ENCODE peak calls at places on chromosomes 5 and 9, in four cellular contexts. C, Q, I and R are unnamed samples.

GRCh38 chr9:68560131-68560844 is 19.6 kb upstream of the TMEM252 start:
- DNase-seq in Q (peak), I (peak), C (peak), R (peak)

GRCh38 chr9:83061036-83061435 is 1.9 kb downstream of the RASEF start:
- DNase-seq in I (peak), C (no peak), Q (no peak), R (no peak)

GRCh38 chr9:133534346-133535284 is at the start of gene ADAMTSL2:
- DNase-seq in C (peak), I (peak), Q (no peak), R (no peak)

GRCh38 chr5:54601832-54602231 is 84.3 kb downstream of the SNX18 start:
- DNase-seq in Q (no peak), I (no peak), C (no peak), R (no peak)

GRCh38 chr9:96661711-96662110 is 6.6 kb upstream of the PRXL2C start:
- DNase-seq in C (peak), I (no peak), Q (no peak), R (no peak)

GRCh38 chr9:68500457-68501158 is 40.1 kb downstream of the TMEM252 start:
- DNase-seq in I (no peak), C (no peak), Q (no peak), R (no peak)

GRCh38 chr5:90585337-90585986 is 26.9 kb downstream of the ADGRV1 start:
- DNase-seq in C (no peak), I (no peak), Q (no peak), R (no peak)

GRCh38 chr9:130989891-130990290 is 19.1 kb upstream of the LAMC3 start:
- DNase-seq in Q (no peak), C (no peak), I (no peak), R (no peak)

GRCh38 chr5:66891184-66891925 is 295.2 kb downstream of the MAST4 start:
- DNase-seq in Q (no peak), I (peak), C (peak), R (no peak)

GRCh38 chr9:117906763-117907162 is 202.6 kb downstream of the TLR4 start:
- DNase-seq in C (no peak), Q (no peak), I (no peak), R (no peak)

GRCh38 chr9:19371942-19372341 is 8.1 kb downstream of the RPS6 start:
- DNase-seq in I (no peak), C (peak), Q (no peak), R (no peak)

GRCh38 chr9:98708103-98708932 is 417 bp downstream of the GABBR2 start:
- DNase-seq in C (no peak), Q (no peak), I (no peak), R (no peak)

GRCh38 chr5:137695651-137696428 is 40.0 kb downstream of the KLHL3 start:
- DNase-seq in Q (no peak), C (no peak), I (no peak), R (no peak)

GRCh38 chr5:129135633-129136032 is 41.1 kb downstream of the ISOC1 start:
- DNase-seq in Q (no peak), C (no peak), I (peak), R (no peak)

GRCh38 chr9:130235558-130236435 is 29.8 kb upstream of the HMCN2 start:
- DNase-seq in C (peak), I (peak), Q (no peak), R (peak)

GRCh38 chr5:58710871-58711270 is 128.0 kb downstream of the RAB3C start:
- DNase-seq in I (no peak), C (no peak), Q (no peak), R (no peak)

GRCh38 chr5:40555886-40556285 is 123.8 kb upstream of the PTGER4 start:
- DNase-seq in C (no peak), Q (no peak), I (no peak), R (no peak)

GRCh38 chr9:111301195-111301594 is 28.8 kb downstream of the OR2K2 start:
- DNase-seq in I (peak), Q (no peak), C (peak), R (no peak)

GRCh38 chr5:58469895-58470294 is 10.0 kb upstream of the PLK2 start:
- DNase-seq in C (no peak), Q (no peak), I (no peak), R (no peak)

GRCh38 chr5:168114444-168115017 is 176.9 kb upstream of the WWC1 start:
- DNase-seq in C (peak), I (peak), Q (no peak), R (peak)

GRCh38 chr9:90830051-90830450 is 28.4 kb downstream of the SYK start:
- DNase-seq in Q (no peak), C (no peak), I (no peak), R (no peak)

GRCh38 chr5:137714931-137715330 is 21.0 kb downstream of the KLHL3 start:
- DNase-seq in Q (no peak), I (no peak), C (no peak), R (no peak)

GRCh38 chr5:140642718-140643117 is 3.5 kb downstream of the TMCO6 start:
- DNase-seq in C (peak), Q (no peak), I (no peak), R (no peak)

GRCh38 chr9:33791117-33791516 is 4.2 kb upstream of the PRSS3 start:
- DNase-seq in I (peak), Q (no peak), C (peak), R (no peak)

GRCh38 chr9:71941060-71941568 is 29.7 kb downstream of the C9orf85 start:
- DNase-seq in Q (no peak), I (no peak), C (peak), R (no peak)

GRCh38 chr5:56612353-56612752 is 203.0 kb upstream of the MAP3K1 start:
- DNase-seq in I (no peak), Q (no peak), C (no peak), R (no peak)

GRCh38 chr5:13993926-13994325 is 49.4 kb upstream of the DNAH5 start:
- DNase-seq in Q (no peak), I (no peak), C (no peak), R (no peak)

DNA sequence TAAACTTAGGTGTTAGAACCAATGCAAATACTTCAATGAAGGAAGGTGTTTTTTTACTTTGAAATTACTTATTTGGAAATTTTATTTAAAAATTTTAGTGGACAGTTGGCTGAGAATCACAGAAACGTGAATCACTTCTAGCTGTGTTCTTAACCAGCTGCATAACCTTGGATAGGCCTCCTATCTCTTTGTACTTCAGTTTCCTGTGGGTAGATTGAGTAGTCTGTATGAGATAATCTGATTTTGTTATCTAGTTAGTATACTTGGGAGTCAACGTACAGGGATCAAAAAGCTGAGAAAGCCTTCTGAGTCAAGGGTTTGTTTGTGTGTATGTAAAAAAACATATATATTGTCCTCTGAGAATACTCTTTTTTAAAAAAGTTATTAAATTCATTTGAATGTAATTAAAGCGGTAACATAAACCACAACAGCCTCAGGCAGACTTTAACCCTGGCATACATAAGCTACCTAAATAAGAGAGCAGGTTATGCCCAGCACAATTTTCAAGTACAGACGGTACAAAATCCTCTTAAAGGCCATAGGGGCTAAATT is 38.1 kb upstream of the ZCCHC7 start:
- DNase-seq in C (peak), I (peak), Q (no peak), R (no peak)
- H3K4me3 ChIP-seq in C (no peak), I (no peak), Q (no peak), R (no peak)

DNA sequence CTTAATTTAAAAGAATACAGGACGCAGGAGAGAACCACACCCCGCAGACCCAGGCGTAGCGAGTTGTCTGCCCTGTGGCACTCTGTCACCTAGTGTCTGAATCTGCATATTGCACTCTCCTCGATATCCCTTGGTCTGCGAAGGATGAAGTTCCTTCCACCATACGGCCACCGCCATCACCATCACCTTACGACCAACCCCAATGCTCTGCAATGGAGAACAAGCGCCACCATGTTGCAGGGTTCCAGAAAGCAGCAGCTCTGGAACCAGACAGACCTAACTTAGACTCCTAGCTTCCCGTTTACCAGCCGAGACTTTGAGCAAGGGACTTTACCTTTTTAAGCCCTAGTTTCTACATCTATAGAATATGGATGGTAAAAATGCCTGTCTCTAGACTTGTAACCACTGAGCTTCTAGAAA is 77.4 kb upstream of the DMRT1 start:
- DNase-seq in Q (no peak), C (peak), I (peak), R (peak)
- H3K4me3 ChIP-seq in Q (peak), C (no peak), I (no peak), R (peak)

DNA sequence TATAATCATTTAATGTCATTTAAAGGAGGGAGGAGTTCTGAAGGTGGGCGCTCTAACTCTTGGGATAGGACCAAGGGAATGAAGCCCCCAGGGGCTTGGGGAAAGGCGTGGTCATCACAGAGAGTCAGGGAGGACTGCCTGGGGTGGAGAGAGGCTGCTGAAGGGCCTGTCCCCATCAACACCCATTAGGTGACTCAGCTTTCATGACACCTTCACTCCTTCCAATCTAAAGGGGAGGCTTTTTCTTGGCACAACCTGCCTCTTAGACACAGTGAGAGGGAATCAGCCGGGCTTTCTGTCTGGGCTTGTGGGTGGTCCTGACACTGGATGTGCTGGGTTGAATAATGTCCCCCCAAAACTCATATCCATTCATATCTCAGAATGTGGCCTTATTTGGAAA is 31.4 kb upstream of the ANKRD33B start:
- DNase-seq in Q (no peak), I (no peak), C (no peak), R (no peak)
- H3K4me3 ChIP-seq in Q (no peak), I (no peak), C (no peak), R (no peak)

GRCh38 chr9:113567361-113568080 is 104.0 kb downstream of the RGS3 start:
- DNase-seq in C (no peak), Q (peak), I (no peak), R (no peak)

GRCh38 chr9:113566712-113567071 is 103.2 kb downstream of the RGS3 start:
- DNase-seq in C (no peak), I (no peak), Q (peak), R (peak)

GRCh38 chr9:113564804-113565237 is 101.3 kb downstream of the RGS3 start:
- DNase-seq in I (peak), Q (peak), C (peak), R (peak)

GRCh38 chr9:113568081-113568435 is 104.5 kb downstream of the RGS3 start:
- DNase-seq in Q (peak), C (no peak), I (no peak), R (no peak)

DNA sequence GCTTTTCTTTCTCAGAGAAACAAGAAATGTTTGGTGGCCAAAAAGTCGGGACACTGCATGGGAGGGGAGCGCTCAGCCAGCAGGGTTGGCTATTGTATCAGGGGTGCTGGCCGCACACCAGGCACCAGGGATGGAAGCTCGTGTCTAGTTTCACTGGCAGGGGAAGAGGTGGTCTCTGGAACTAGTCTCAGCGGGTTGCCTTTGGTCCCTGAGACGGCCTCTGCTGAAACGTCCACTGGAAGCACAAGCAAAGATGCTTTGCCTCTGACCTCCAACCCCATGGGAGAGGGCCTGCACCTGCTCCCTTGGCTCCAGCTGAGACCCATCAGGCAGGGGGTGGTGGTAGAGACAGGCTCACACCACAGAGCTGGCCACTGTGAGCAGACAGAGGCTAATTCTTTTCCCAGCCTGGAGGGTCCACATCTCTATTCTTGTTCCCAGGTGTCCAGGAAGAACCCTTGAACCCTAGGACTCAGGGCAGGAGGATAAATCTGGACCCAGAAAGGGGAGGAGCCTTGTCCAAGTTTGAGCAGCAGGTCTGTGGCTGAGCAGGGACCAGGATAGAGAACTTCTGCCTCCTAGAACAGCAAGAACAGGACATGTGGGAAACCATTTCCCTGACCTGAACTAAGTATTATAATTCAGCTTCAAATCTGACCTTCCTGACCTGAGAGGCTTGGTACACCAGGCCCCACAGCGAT is 102.6 kb downstream of the RGS3 start:
- DNase-seq in I (no peak), Q (peak), C (no peak), R (no peak)
- H3K4me3 ChIP-seq in I (no peak), Q (peak), C (peak), R (no peak)

DNA sequence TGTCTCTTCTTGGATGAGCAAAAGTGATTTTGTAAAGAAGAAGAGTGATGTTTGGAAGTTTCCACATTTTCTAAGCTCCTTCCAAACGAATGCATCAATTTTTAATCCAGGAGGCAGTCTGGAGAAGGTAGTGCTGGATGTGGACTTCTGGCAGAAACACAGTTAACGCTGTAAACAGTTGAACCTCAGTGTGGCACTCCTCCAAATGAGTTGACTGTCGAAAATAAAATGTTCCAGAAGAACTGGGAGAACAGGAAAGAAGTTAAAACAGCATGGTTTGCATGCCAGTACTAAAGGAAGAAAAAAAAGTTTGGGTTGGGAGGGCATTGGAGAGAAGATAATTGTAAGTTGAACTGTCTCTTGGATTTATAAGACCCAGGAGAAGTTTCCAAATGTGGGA is 6.5 kb downstream of the ZNF462 start:
- DNase-seq in I (no peak), C (peak), Q (no peak), R (no peak)
- H3K4me3 ChIP-seq in I (no peak), C (no peak), Q (no peak), R (no peak)

GRCh38 chr5:42952575-42952974 is 87.5 kb downstream of the ANXA2R start:
- DNase-seq in C (no peak), Q (no peak), I (no peak), R (no peak)

GRCh38 chr5:42951847-42952411 is 88.2 kb downstream of the ANXA2R start:
- DNase-seq in C (peak), I (peak), Q (no peak), R (peak)

GRCh38 chr5:42950466-42951168 is 89.5 kb downstream of the ANXA2R start:
- DNase-seq in I (peak), Q (peak), C (peak), R (peak)

GRCh38 chr5:42950091-42950465 is 90.0 kb downstream of the ANXA2R start:
- DNase-seq in I (no peak), C (no peak), Q (no peak), R (no peak)

GRCh38 chr5:42951169-42951846 is 88.8 kb downstream of the ANXA2R start:
- DNase-seq in I (peak), C (peak), Q (peak), R (peak)
- H3K4me3 ChIP-seq in I (peak), C (peak), Q (peak), R (peak)

GRCh38 chr9:14221558-14221957 is 92.4 kb downstream of the NFIB start:
- DNase-seq in C (peak), Q (no peak), I (peak), R (no peak)
- H3K4me3 ChIP-seq in C (no peak), Q (no peak), I (no peak), R (no peak)

GRCh38 chr9:124414612-124415011 is 630 bp downstream of the PSMB7 start:
- DNase-seq in Q (no peak), C (no peak), I (no peak), R (no peak)

GRCh38 chr9:124415102-124415851 is at the start of gene PSMB7:
- DNase-seq in C (peak), I (peak), Q (peak), R (peak)

GRCh38 chr9:124419832-124420489 is 4.7 kb upstream of the PSMB7 start:
- DNase-seq in I (no peak), C (no peak), Q (no peak), R (no peak)

GRCh38 chr9:124412228-124412575 is 3.0 kb downstream of the PSMB7 start:
- DNase-seq in C (no peak), Q (no peak), I (no peak), R (no peak)

GRCh38 chr9:124415852-124416484 is 726 bp upstream of the PSMB7 start:
- DNase-seq in Q (no peak), I (no peak), C (no peak), R (no peak)
- H3K4me3 ChIP-seq in Q (peak), I (no peak), C (no peak), R (peak)